ENCODE peak calls at places on chromosome 5, in four cellular contexts. O is stomach, B is aorta, C is lung. P is an unnamed sample.

GRCh38 chr5:59296317-59297264 is 596.9 kb downstream of the PDE4D start:
- DNase-seq in O (no peak), B (no peak), C (no peak), P (peak; percentile 1)

GRCh38 chr5:169411789-169412425 is 111.0 kb upstream of the SLIT3 start:
- DNase-seq in O (no peak), B (no peak), C (no peak), P (no peak)

GRCh38 chr5:4204616-4205151 is 609.1 kb downstream of the IRX1 start:
- DNase-seq in O (no peak), B (no peak), C (no peak), P (no peak)

GRCh38 chr5:104412649-104413240 is 850.2 kb upstream of the NUDT12 start:
- DNase-seq in O (no peak), B (no peak), C (no peak), P (no peak)

GRCh38 chr5:177469061-177469628 is 4.3 kb downstream of the DBN1 start:
- DNase-seq in O (no peak), B (peak; percentile 83), C (no peak), P (no peak)

GRCh38 chr5:132674671-132675506 is 1.1 kb downstream of the IL4 start:
- DNase-seq in O (no peak), B (no peak), C (no peak), P (no peak)

GRCh38 chr5:74316064-74316586 is 324.4 kb downstream of the ENC1 start:
- DNase-seq in O (no peak), B (peak; percentile 89), C (peak; percentile 36), P (no peak)

GRCh38 chr5:91956738-91957137 is 573.6 kb upstream of the ARRDC3 start:
- DNase-seq in O (no peak), B (no peak), C (no peak), P (no peak)

GRCh38 chr5:175388531-175388930 is 55.5 kb downstream of the DRD1 start:
- DNase-seq in O (no peak), B (no peak), C (no peak), P (no peak)

GRCh38 chr5:126043684-126044083 is 379.5 kb upstream of the GRAMD2B start:
- DNase-seq in O (no peak), B (no peak), C (no peak), P (no peak)

GRCh38 chr5:142500506-142500905 is 175.7 kb upstream of the SPRY4 start:
- DNase-seq in O (no peak), B (no peak), C (no peak), P (no peak)

GRCh38 chr5:25554077-25554476 is 909.3 kb upstream of the CDH10 start:
- DNase-seq in O (no peak), B (no peak), C (no peak), P (no peak)

GRCh38 chr5:154479944-154480750 is 2.1 kb upstream of the HAND1 start:
- DNase-seq in O (no peak), B (no peak), C (no peak), P (no peak)

GRCh38 chr5:146514575-146514974 is 1.4 kb downstream of the GPR151 start:
- DNase-seq in O (no peak), B (no peak), C (no peak), P (no peak)

GRCh38 chr5:176818391-176819098 is 8.2 kb downstream of the UNC5A start:
- DNase-seq in O (no peak), B (no peak), C (no peak), P (peak; percentile 39)

GRCh38 chr5:24547127-24547526 is 97.7 kb downstream of the CDH10 start:
- DNase-seq in O (no peak), B (no peak), C (no peak), P (no peak)

GRCh38 chr5:144328980-144329379 is 158.3 kb downstream of the KCTD16 start:
- DNase-seq in O (peak; percentile 31), B (no peak), C (no peak), P (no peak)

GRCh38 chr5:52799358-52799982 is 11.8 kb downstream of the ITGA1 start:
- DNase-seq in O (peak; percentile 38), B (peak; percentile 81), C (peak; percentile 34), P (no peak)

GRCh38 chr5:125372694-125373621 is 626.5 kb upstream of the ZNF608 start:
- DNase-seq in O (no peak), B (no peak), C (no peak), P (no peak)

GRCh38 chr5:5304361-5305035 is 118.0 kb upstream of the ICE1 start:
- DNase-seq in O (no peak), B (no peak), C (no peak), P (no peak)

GRCh38 chr5:82174128-82174918 is 103.8 kb downstream of the RPS23 start:
- DNase-seq in O (peak; percentile 65), B (peak; percentile 83), C (peak; percentile 58), P (peak; percentile 43)

GRCh38 chr5:5473224-5473623 is 50.7 kb downstream of the ICE1 start:
- DNase-seq in O (no peak), B (no peak), C (no peak), P (no peak)

GRCh38 chr5:39757121-39757520 is 332.3 kb upstream of the DAB2 start:
- DNase-seq in O (no peak), B (no peak), C (no peak), P (no peak)

GRCh38 chr5:39219433-39219832 is at the start of gene FYB1:
- DNase-seq in O (no peak), B (no peak), C (peak; percentile 49), P (no peak)

GRCh38 chr5:14305045-14305444 is 161.9 kb downstream of the TRIO start:
- DNase-seq in O (no peak), B (no peak), C (no peak), P (no peak)

GRCh38 chr5:42887094-42887493 is 75.4 kb upstream of the SELENOP start:
- DNase-seq in O (no peak), B (no peak), C (no peak), P (no peak)

GRCh38 chr5:62308439-62308838 is 2.4 kb downstream of the KIF2A start:
- DNase-seq in O (no peak), B (no peak), C (no peak), P (no peak)

GRCh38 chr5:160105686-160106085 is 13.6 kb downstream of the PWWP2A start:
- DNase-seq in O (no peak), B (no peak), C (no peak), P (no peak)

GRCh38 chr5:33850100-33850594 is 41.6 kb downstream of the ADAMTS12 start:
- DNase-seq in O (no peak), B (no peak), C (no peak), P (peak; percentile 15)

DNA sequence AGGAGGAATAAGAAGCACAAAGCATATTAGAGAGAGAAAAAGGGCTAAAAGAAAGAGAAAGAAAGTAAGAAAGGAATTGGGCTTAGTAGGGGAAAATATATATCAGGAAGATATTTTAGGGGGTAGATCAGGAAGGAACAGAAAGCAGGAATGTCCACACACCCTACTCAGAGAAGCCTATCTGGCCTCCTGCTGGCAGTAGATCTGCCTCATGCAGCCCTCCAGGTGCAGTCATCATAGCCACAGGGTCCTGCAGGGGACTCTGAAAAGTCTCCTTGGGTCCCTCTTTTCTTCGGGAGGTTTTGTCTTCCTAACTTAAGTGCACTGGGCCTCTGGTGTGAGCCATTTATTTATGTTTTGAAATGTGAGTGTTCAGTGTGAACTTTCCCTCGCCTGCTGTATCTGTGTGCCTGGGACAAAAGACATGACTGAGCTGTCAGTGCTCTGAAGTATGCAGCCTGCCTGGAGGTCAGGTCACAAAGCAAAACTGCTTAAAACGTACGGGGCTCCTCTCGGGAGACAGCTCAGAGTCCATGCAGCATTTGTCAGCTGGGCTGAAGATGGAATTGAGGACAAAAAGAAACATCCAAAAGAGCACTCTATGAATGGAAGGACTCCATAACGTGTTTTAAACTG is 151.5 kb upstream of the GDNF start:
- DNase-seq in O (no peak), B (no peak), C (no peak), P (no peak)
- H3K4me1 ChIP-seq in O (no peaks in the 10 kb centered on the region), B (no peaks in the 10 kb centered on the region), C (no peaks in the 10 kb centered on the region), P (no peaks in the 10 kb centered on the region)

GRCh38 chr5:114524221-114524620 is 162.4 kb downstream of the KCNN2 start:
- DNase-seq in O (no peak), B (no peak), C (no peak), P (no peak)
- H3K27ac ChIP-seq in O (no peak overlapping the region), B (no peak overlapping the region), C (no peak overlapping the region), P (no peak overlapping the region)

DNA sequence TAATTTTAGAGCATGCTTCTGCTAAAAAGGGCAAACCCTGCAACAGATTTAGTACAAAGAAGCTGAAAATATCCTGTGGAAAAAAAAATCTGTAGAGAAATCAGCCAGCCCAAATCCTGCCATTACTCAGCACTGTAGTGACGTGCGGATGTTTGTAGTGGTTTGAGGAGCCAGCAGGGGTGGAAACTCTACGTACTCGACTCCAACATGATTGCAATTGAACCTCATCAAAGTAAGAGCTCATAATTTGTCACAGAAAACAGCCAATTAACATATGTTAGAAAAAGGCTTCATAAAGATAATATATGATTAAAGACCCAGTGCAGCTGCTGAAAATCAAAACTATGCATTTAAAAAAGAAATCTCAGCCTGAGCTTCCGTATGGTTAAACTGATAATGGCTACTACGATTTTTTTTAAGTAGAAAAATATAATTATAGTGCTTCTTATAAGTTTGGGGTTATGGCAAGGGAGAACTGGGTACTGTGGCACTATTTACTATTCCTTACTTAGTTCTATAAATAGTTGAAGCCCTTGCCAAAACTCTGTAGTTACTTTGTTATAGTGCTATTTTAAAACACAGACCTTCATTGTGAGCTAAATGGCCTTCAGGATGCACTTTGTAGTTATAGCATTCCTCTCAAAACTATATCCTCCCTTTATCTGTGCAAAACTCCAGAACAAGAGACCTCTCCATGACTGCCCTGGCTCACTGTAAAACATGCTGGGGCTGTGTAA is 49.4 kb downstream of the MEF2C start:
- DNase-seq in O (no peak), B (no peak), C (no peak), P (peak; percentile 27)
- H3K4me1 ChIP-seq in O (no peaks in the 10 kb centered on the region), B (peaks cover 9% of the 10 kb centered on the region), C (peaks cover 2% of the 10 kb centered on the region), P (peaks cover 8% of the 10 kb centered on the region)

GRCh38 chr5:72509401-72509800 is 2.2 kb upstream of the ZNF366 start:
- DNase-seq in O (no peak), B (peak; percentile 91), C (no peak), P (no peak)

GRCh38 chr5:72506150-72506549 is 1.1 kb downstream of the ZNF366 start:
- DNase-seq in O (no peak), B (no peak), C (no peak), P (no peak)

GRCh38 chr5:72505539-72505938 is 1.7 kb downstream of the ZNF366 start:
- DNase-seq in O (no peak), B (no peak), C (no peak), P (no peak)

GRCh38 chr5:72508241-72509170 is 1.3 kb upstream of the ZNF366 start:
- DNase-seq in O (no peak), B (no peak), C (no peak), P (no peak)

DNA sequence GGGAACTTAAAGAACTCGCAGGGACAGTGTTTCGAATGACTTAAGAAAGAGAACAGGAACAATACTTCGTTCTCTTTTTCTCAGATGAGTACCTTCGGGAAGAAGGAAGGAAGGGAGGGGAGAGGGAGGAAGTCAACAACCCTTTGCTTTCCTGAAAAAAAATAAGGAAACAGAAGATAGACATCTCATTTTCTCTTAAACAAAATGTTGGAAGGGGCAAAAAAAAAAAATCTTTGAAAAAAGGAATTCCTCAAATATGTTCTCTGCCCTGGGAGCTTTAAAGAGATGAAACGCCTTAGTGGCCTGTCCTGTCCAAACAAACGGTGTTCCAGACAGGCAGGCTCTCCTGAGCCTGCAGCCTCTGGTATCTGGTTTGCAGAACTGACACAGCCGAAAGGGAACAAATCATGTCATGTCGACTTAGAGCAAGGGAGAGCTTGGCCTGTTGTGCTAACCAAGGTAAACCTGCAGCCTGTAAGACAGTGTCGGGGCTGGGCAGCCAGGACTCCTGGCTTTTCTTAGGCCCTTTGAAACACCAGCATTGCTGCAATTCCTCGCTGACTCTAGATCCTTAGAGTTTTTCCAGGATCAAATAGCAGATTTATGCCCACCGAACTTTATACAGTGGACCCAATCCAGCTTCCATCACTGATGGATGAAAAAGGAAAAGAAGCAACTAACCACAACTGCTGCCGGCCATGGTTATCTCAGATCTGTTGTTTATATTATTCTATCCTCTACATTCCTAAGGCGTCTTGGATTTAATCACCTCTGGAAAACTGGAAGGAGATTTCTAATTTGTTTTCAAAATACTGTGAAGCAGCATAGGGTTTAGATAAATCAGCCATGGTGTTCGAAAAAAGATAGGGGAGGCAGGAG is at the start of gene ZNF366:
- DNase-seq in O (no peak), B (no peak), C (no peak), P (no peak)
- H3K27ac ChIP-seq in O (peak within 1 kb of the TSS; percentile 45), B (peak within 1 kb of the TSS; percentile 17), C (peak within 1 kb of the TSS; percentile 62), P (no peak within 1 kb of the TSS)